ENCODE peak calls at places on chromosomes 3 and 15, in four cellular contexts. B, O, Q and K are unnamed samples.

GRCh38 chr3:56494679-56495322 is 26.5 kb upstream of the ERC2 start:
- DNase-seq in B (peak), O (peak), Q (peak), K (peak)

GRCh38 chr3:57131210-57131588 is 34.0 kb downstream of the IL17RD start:
- DNase-seq in B (no peak), O (no peak), Q (no peak), K (no peak)

GRCh38 chr3:184314700-184315505 is 497 bp downstream of the EIF4G1 start:
- DNase-seq in B (no peak), O (peak), Q (peak), K (peak)

GRCh38 chr15:81163961-81164800 is 30.1 kb downstream of the CFAP161 start:
- DNase-seq in B (no peak), O (no peak), Q (peak), K (peak)

GRCh38 chr3:45676248-45677044 is 12.8 kb upstream of the SACM1L start:
- DNase-seq in B (no peak), O (no peak), Q (no peak), K (no peak)

GRCh38 chr3:5058463-5058862 is 63.6 kb upstream of the ARL8B start:
- DNase-seq in B (no peak), O (no peak), Q (no peak), K (peak)

GRCh38 chr3:31377045-31377642 is 155.6 kb upstream of the STT3B start:
- DNase-seq in B (peak), O (peak), Q (no peak), K (peak)

GRCh38 chr3:51929420-51930003 is 12.2 kb downstream of the RRP9 start:
- DNase-seq in B (no peak), O (no peak), Q (peak), K (no peak)

GRCh38 chr3:170792511-170792910 is 77.5 kb downstream of the RPL22L1 start:
- DNase-seq in B (no peak), O (no peak), Q (no peak), K (peak)

GRCh38 chr3:145692751-145693150 is 468.2 kb downstream of the PLOD2 start:
- DNase-seq in B (no peak), O (no peak), Q (no peak), K (no peak)

GRCh38 chr15:62809106-62809967 is 233.2 kb upstream of the TPM1 start:
- DNase-seq in B (no peak), O (peak), Q (no peak), K (peak)

GRCh38 chr3:168730073-168730472 is 634.3 kb upstream of the GOLIM4 start:
- DNase-seq in B (no peak), O (no peak), Q (no peak), K (no peak)

GRCh38 chr15:37040072-37040742 is 60.1 kb downstream of the MEIS2 start:
- DNase-seq in B (no peak), O (peak), Q (no peak), K (no peak)

GRCh38 chr3:11201246-11202024 is 47.1 kb downstream of the HRH1 start:
- DNase-seq in B (no peak), O (peak), Q (no peak), K (no peak)

GRCh38 chr15:67768592-67768991 is 56.7 kb upstream of the SKOR1 start:
- DNase-seq in B (no peak), O (no peak), Q (no peak), K (no peak)

GRCh38 chr3:192911293-192911692 is 6.4 kb downstream of the MB21D2 start:
- DNase-seq in B (no peak), O (no peak), Q (no peak), K (no peak)

GRCh38 chr3:8769088-8769822 is at the start of gene OXTR:
- DNase-seq in B (peak), O (peak), Q (peak), K (peak)

GRCh38 chr15:43985976-43986375 is 159.2 kb downstream of the WDR76 start:
- DNase-seq in B (no peak), O (no peak), Q (no peak), K (no peak)

GRCh38 chr3:377158-377561 is 180.6 kb downstream of the CHL1 start:
- DNase-seq in B (peak), O (peak), Q (peak), K (peak)

GRCh38 chr3:53100818-53101466 is 29.3 kb downstream of the RFT1 start:
- DNase-seq in B (no peak), O (no peak), Q (peak), K (no peak)

GRCh38 chr3:72517804-72518442 is 330.3 kb downstream of the SHQ1 start:
- DNase-seq in B (no peak), O (no peak), Q (no peak), K (peak)

GRCh38 chr3:7309707-7310106 is 448.8 kb downstream of the GRM7 start:
- DNase-seq in B (no peak), O (no peak), Q (no peak), K (no peak)

GRCh38 chr3:14430706-14431470 is 28.5 kb downstream of the SLC6A6 start:
- DNase-seq in B (no peak), O (no peak), Q (no peak), K (no peak)

GRCh38 chr3:99499235-99499798 is 139.1 kb upstream of the COL8A1 start:
- DNase-seq in B (peak), O (peak), Q (peak), K (peak)
- TF ChIP-seq BHLHE40 in B (no peak), O (no peak), Q (no peak), K (no peak)

GRCh38 chr15:41796457-41796856 is 22.2 kb downstream of the MAPKBP1 start:
- DNase-seq in B (no peak), O (peak), Q (no peak), K (peak)
- TF ChIP-seq RFX5 in B (no peak), O (no peak), Q (no peak), K (no peak)

GRCh38 chr3:125010393-125010792 is 45.4 kb downstream of the HEG1 start:
- DNase-seq in B (no peak), O (peak), Q (no peak), K (no peak)

GRCh38 chr3:125008766-125009165 is 47.0 kb downstream of the HEG1 start:
- DNase-seq in B (no peak), O (no peak), Q (no peak), K (no peak)

GRCh38 chr3:125013095-125013494 is 42.7 kb downstream of the HEG1 start:
- DNase-seq in B (no peak), O (no peak), Q (no peak), K (peak)

GRCh38 chr3:125014570-125015179 is 41.1 kb downstream of the HEG1 start:
- DNase-seq in B (no peak), O (no peak), Q (no peak), K (no peak)

DNA sequence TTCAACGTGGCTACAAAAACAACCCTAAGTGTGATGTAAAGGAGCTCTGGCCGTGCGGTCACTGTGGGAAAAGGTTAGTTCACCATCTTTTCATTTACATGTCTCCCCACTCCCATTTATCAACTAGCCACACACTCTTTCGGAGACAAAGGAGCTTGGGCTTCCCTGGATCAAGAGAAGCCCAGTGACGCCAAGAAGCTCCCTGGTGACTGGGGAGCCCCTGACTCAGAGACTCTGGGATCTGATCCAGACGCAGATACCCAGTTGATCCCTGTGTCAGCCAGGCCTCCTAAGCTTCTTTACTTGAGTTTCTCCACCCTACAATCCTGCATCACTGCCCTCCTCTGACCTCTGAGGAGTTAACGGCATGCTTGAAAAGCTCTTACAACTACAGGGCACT is 43.9 kb downstream of the HEG1 start:
- DNase-seq in B (no peak), O (no peak), Q (no peak), K (peak)
- TF ChIP-seq BHLHE40 in B (no peak), O (no peak), Q (no peak), K (no peak)

GRCh38 chr15:28980709-28981350 is 95.1 kb downstream of the APBA2 start:
- DNase-seq in B (no peak), O (no peak), Q (no peak), K (no peak)

GRCh38 chr15:28978011-28978378 is 92.2 kb downstream of the APBA2 start:
- DNase-seq in B (no peak), O (no peak), Q (no peak), K (no peak)

GRCh38 chr15:28978661-28979060 is 92.9 kb downstream of the APBA2 start:
- DNase-seq in B (no peak), O (no peak), Q (no peak), K (no peak)

GRCh38 chr15:28977377-28978010 is 91.7 kb downstream of the APBA2 start:
- DNase-seq in B (peak), O (no peak), Q (no peak), K (peak)

GRCh38 chr15:28979208-28979891 is 93.6 kb downstream of the APBA2 start:
- DNase-seq in B (no peak), O (no peak), Q (no peak), K (no peak)
- TF ChIP-seq RFX5 in B (no peak), O (no peak), Q (no peak), K (no peak)